ENCODE peak calls at places on chromosomes 13 and 19, in nine cellular contexts. R is HT1080; E is WTC11; Q is stimulated activated CD4-positive, alpha-beta T cell treated with anti-CD3 and anti-CD28 coated beads, TNF-alpha, amount 100 ng/mL, for 48 hours; J is naive thymus-derived CD8-positive, alpha-beta T cell; M is A172; I is stimulated activated CD8-positive, alpha-beta memory T cell treated with anti-CD3 and anti-CD28 coated beads, Interleukin-12 subunit alpha, Interleukin-12 subunit beta, amount 100 ng/mL, for 4 hours; N is left colon; U is NCI-H748 treated with DMSO at 0.1 percent for 48 hours. A is an unnamed sample.

GRCh38 chr13:42395066-42395821 is 123.3 kb downstream of the AKAP11 start:
- DNase-seq in Q (peak), I (no peak), E (no peak), N (no peak), M (no peak), J (no peak), R (no peak), U (no peak), A (peak)

GRCh38 chr13:75485286-75486062 is 3.5 kb upstream of the TBC1D4 start:
- DNase-seq in M (peak), E (no peak), N (no peak), J (no peak), U (no peak), Q (no peak), R (peak), I (no peak), A (no peak)

GRCh38 chr19:4130635-4131438 is 6.9 kb upstream of the MAP2K2 start:
- DNase-seq in M (peak), Q (no peak), R (peak), U (no peak), E (no peak), I (no peak), N (no peak), J (no peak), A (peak)

GRCh38 chr19:6125571-6125989 is 9.9 kb upstream of the ACSBG2 start:
- DNase-seq in M (peak), J (peak), Q (peak), N (peak), U (peak), E (peak), R (peak), I (peak), A (peak)

GRCh38 chr19:55484571-55485438 is at the start of gene NAT14:
- DNase-seq in U (peak), M (peak), N (peak), J (peak), E (peak), R (peak), Q (peak), I (peak), A (peak)

GRCh38 chr19:2634228-2634951 is 68.1 kb downstream of the GNG7 start:
- DNase-seq in U (no peak), E (no peak), M (no peak), J (no peak), I (no peak), R (no peak), N (no peak), Q (no peak), A (no peak)

GRCh38 chr19:49918089-49918488 is 10.9 kb upstream of the ATF5 start:
- DNase-seq in N (no peak), U (no peak), Q (no peak), I (no peak), M (no peak), E (no peak), R (no peak), J (no peak), A (no peak)

GRCh38 chr13:72782717-72783116 is 784 bp downstream of the PIBF1 start:
- DNase-seq in R (peak), U (peak), E (no peak), Q (no peak), J (no peak), M (peak), I (no peak), N (no peak), A (no peak)

GRCh38 chr19:21603431-21604153 is 98.2 kb downstream of the ZNF429 start:
- DNase-seq in U (no peak), M (no peak), E (no peak), N (no peak), R (no peak), Q (no peak), J (no peak), I (no peak), A (no peak)

GRCh38 chr19:35790981-35791813 is 15.8 kb downstream of the ARHGAP33 start:
- DNase-seq in R (no peak), J (no peak), U (no peak), E (no peak), I (no peak), M (no peak), N (no peak), Q (no peak), A (no peak)

GRCh38 chr19:45346449-45346848 is 5.9 kb downstream of the KLC3 start:
- DNase-seq in N (no peak), E (peak), J (no peak), Q (no peak), I (no peak), U (no peak), R (no peak), M (no peak), A (no peak)

GRCh38 chr13:83325454-83325853 is 556.8 kb downstream of the SLITRK1 start:
- DNase-seq in E (no peak), R (peak), I (no peak), J (no peak), Q (no peak), N (no peak), M (no peak), U (no peak), A (no peak)

GRCh38 chr13:34990399-34991224 is 48.5 kb downstream of the NBEA start:
- DNase-seq in I (no peak), Q (no peak), J (no peak), E (no peak), M (no peak), U (no peak), N (no peak), R (no peak), A (no peak)

GRCh38 chr13:26721251-26721939 is 39.2 kb downstream of the GPR12 start:
- DNase-seq in U (peak), M (no peak), I (peak), J (peak), N (no peak), E (no peak), Q (peak), R (peak), A (peak)

GRCh38 chr19:10625003-10625761 is at the start of gene SLC44A2:
- DNase-seq in I (no peak), J (no peak), U (peak), R (no peak), N (peak), M (peak), E (peak), Q (no peak), A (no peak)

GRCh38 chr13:21060827-21061076 is 634 bp downstream of the LATS2 start:
- DNase-seq in J (no peak), Q (no peak), M (no peak), I (no peak), U (no peak), N (no peak), R (no peak), E (peak), A (no peak)

GRCh38 chr19:13022859-13023636 is 27.8 kb downstream of the NFIX start:
- DNase-seq in I (no peak), N (peak), Q (no peak), R (peak), E (peak), M (peak), U (peak), J (no peak), A (peak)

GRCh38 chr13:35767256-35767981 is 290.9 kb upstream of the MAB21L1 start:
- DNase-seq in M (no peak), N (no peak), J (no peak), E (no peak), U (no peak), R (no peak), Q (no peak), I (no peak), A (no peak)

GRCh38 chr13:43153436-43154082 is 130.2 kb downstream of the DNAJC15 start:
- DNase-seq in I (no peak), J (no peak), N (no peak), M (peak), R (peak), E (no peak), U (no peak), Q (no peak), A (no peak)

GRCh38 chr19:42201489-42202289 is 15.8 kb downstream of the DEDD2 start:
- DNase-seq in Q (no peak), U (no peak), N (peak), M (no peak), E (no peak), I (no peak), R (no peak), J (peak), A (peak)

GRCh38 chr13:70432276-70432805 is 324.1 kb upstream of the KLHL1 start:
- DNase-seq in I (no peak), J (no peak), R (no peak), E (no peak), M (no peak), U (no peak), N (no peak), Q (no peak), A (no peak)

GRCh38 chr13:59425211-59425721 is 738.5 kb downstream of the DIAPH3 start:
- DNase-seq in E (no peak), M (no peak), R (no peak), Q (no peak), I (no peak), U (no peak), N (no peak), J (no peak), A (no peak)

GRCh38 chr19:9883764-9884163 is 48.6 kb downstream of the PIN1 start:
- DNase-seq in R (no peak), J (no peak), Q (no peak), N (no peak), E (no peak), M (no peak), I (no peak), U (no peak), A (no peak)

GRCh38 chr13:111132948-111133347 is 17.8 kb downstream of the ARHGEF7 start:
- DNase-seq in J (no peak), U (no peak), E (no peak), M (no peak), I (no peak), N (no peak), R (no peak), Q (no peak), A (no peak)

GRCh38 chr19:17078920-17079709 is 3.5 kb downstream of the MYO9B start:
- DNase-seq in U (no peak), R (no peak), E (no peak), N (no peak), M (peak), I (no peak), J (no peak), Q (no peak), A (no peak)

GRCh38 chr13:89726690-89727435 is 1620.6 kb upstream of the MIR17HG start:
- DNase-seq in E (no peak), J (no peak), Q (no peak), I (no peak), M (peak), U (no peak), R (peak), N (no peak), A (no peak)

GRCh38 chr13:30892966-30893365 is 13.1 kb upstream of the MEDAG start:
- DNase-seq in J (no peak), M (peak), I (no peak), R (peak), U (no peak), N (no peak), Q (peak), E (peak), A (no peak)

GRCh38 chr13:74573654-74574053 is 439.4 kb upstream of the KLF12 start:
- DNase-seq in Q (no peak), R (no peak), I (no peak), N (no peak), M (no peak), E (peak), U (no peak), J (no peak), A (no peak)

GRCh38 chr19:23561341-23561740 is 125.7 kb downstream of the ZNF675 start:
- DNase-seq in M (no peak), I (no peak), E (no peak), Q (no peak), U (no peak), R (no peak), J (no peak), N (no peak), A (no peak)

GRCh38 chr19:35669566-35669965 is 3.2 kb downstream of the UPK1A start:
- DNase-seq in Q (no peak), J (no peak), I (no peak), M (no peak), E (no peak), R (no peak), U (no peak), N (no peak), A (no peak)

GRCh38 chr19:47013041-47013517 is 6.6 kb upstream of the NPAS1 start:
- DNase-seq in I (peak), N (peak), M (peak), E (peak), J (peak), Q (peak), R (peak), U (peak), A (peak)

GRCh38 chr19:40733149-40733548 is 16.2 kb downstream of the ITPKC start:
- DNase-seq in J (no peak), I (no peak), E (no peak), N (no peak), U (no peak), R (no peak), M (no peak), Q (no peak), A (no peak)